ENCODE peak calls at places on chromosomes 7 and 10, in eight cellular contexts. B is stimulated activated CD4-positive, alpha-beta T cell treated with anti-CD3 and anti-CD28 coated beads, TNF-alpha, amount 100 ng/mL, for 4 hours; O is mesothelial cell of epicardium; Z is psoas muscle; X is T follicular helper cell; M is GM23248; V is left ventricle myocardium inferior; S is mesendoderm. C is an unnamed sample.
A peak's percentile ranks its signal among the peaks of the same experiment; 100 is the strongest.

GRCh38 chr7:33200282-33200681 is 70.9 kb downstream of the BBS9 start:
- DNase-seq in V (no peak), M (no peak), Z (no peak), B (no peak), O (no peak), S (no peak), X (no peak), C (no peak)

GRCh38 chr10:104253106-104253505 is 1.6 kb upstream of the GSTO1 start:
- DNase-seq in M (no peak), V (no peak), S (peak; percentile 97), O (no peak), Z (no peak), B (no peak), X (no peak), C (no peak)

GRCh38 chr10:34580214-34580613 is 234.9 kb downstream of the PARD3 start:
- DNase-seq in V (no peak), B (no peak), O (no peak), S (no peak), Z (no peak), X (no peak), M (no peak), C (no peak)

GRCh38 chr7:50422858-50423257 is 27.3 kb downstream of the FIGNL1 start:
- DNase-seq in X (no peak), S (no peak), M (no peak), B (no peak), Z (no peak), O (no peak), V (no peak), C (no peak)

GRCh38 chr10:14383266-14383665 is 52.5 kb upstream of the FRMD4A start:
- DNase-seq in X (no peak), V (no peak), B (no peak), S (peak; percentile 21), M (peak; percentile 25), O (no peak), Z (no peak), C (no peak)

GRCh38 chr10:79079074-79079397 is 10.3 kb downstream of the ZMIZ1 start:
- DNase-seq in X (no peak), M (no peak), B (no peak), V (no peak), O (no peak), S (no peak), Z (no peak), C (no peak)

GRCh38 chr7:27124979-27125689 is 5.4 kb downstream of the HOXA4 start:
- DNase-seq in M (no peak), S (no peak), O (no peak), Z (no peak), X (no peak), V (no peak), B (no peak), C (no peak)

GRCh38 chr10:73597346-73597745 is 6.2 kb upstream of the USP54 start:
- DNase-seq in M (peak; percentile 44), S (no peak), V (no peak), O (no peak), Z (no peak), X (no peak), B (no peak), C (no peak)

GRCh38 chr7:1558841-1559625 is 3.0 kb upstream of the TMEM184A start:
- DNase-seq in B (no peak), O (no peak), Z (peak; percentile 50), M (no peak), V (no peak), X (no peak), S (no peak), C (no peak)

GRCh38 chr10:3107426-3107961 is 40.1 kb downstream of the PFKP start:
- DNase-seq in B (no peak), X (no peak), Z (peak; percentile 95), V (peak; percentile 81), S (no peak), O (no peak), M (peak; percentile 94), C (no peak)

GRCh38 chr7:38660427-38661099 is 29.4 kb upstream of the AMPH start:
- DNase-seq in V (no peak), M (peak; percentile 81), B (no peak), O (no peak), S (peak; percentile 81), Z (no peak), X (no peak), C (no peak)

GRCh38 chr7:13148548-13148947 is 461.1 kb downstream of the ARL4A start:
- DNase-seq in B (no peak), Z (no peak), S (no peak), O (no peak), X (no peak), M (no peak), V (no peak), C (no peak)

GRCh38 chr7:91306266-91306665 is 42.0 kb downstream of the FZD1 start:
- DNase-seq in O (no peak), V (no peak), X (no peak), M (no peak), B (no peak), S (no peak), Z (no peak), C (no peak)

GRCh38 chr10:77049896-77050295 is 587.7 kb downstream of the KCNMA1 start:
- DNase-seq in Z (no peak), M (peak; percentile 41), X (no peak), O (no peak), S (peak; percentile 73), B (no peak), V (no peak), C (no peak)

GRCh38 chr10:59793924-59794323 is 40.7 kb upstream of the MRLN start:
- DNase-seq in X (no peak), M (no peak), B (no peak), V (no peak), Z (no peak), S (no peak), O (no peak), C (no peak)

GRCh38 chr7:16396766-16397496 is 24.4 kb downstream of the CRPPA start:
- DNase-seq in M (peak; percentile 13), Z (no peak), V (no peak), B (no peak), O (no peak), X (no peak), S (no peak), C (no peak)

GRCh38 chr7:134723904-134724303 is 55.5 kb upstream of the CALD1 start:
- DNase-seq in V (no peak), X (no peak), M (no peak), Z (no peak), S (no peak), B (no peak), O (no peak), C (no peak)

GRCh38 chr10:20948723-20949327 is 51.7 kb upstream of the NEBL start:
- DNase-seq in O (no peak), Z (no peak), M (no peak), V (no peak), S (no peak), B (no peak), X (no peak), C (no peak)

GRCh38 chr7:150766334-150766709 is 29.1 kb downstream of the GIMAP5 start:
- DNase-seq in X (no peak), M (no peak), V (no peak), O (no peak), Z (no peak), B (no peak), S (no peak), C (no peak)

GRCh38 chr10:104350146-104350635 is 3.4 kb upstream of the CFAP58 start:
- DNase-seq in O (no peak), V (no peak), S (peak; percentile 86), Z (no peak), X (no peak), M (peak; percentile 86), B (no peak), C (no peak)

GRCh38 chr7:50690541-50691011 is 92.1 kb downstream of the GRB10 start:
- DNase-seq in O (no peak), B (no peak), M (no peak), S (no peak), X (no peak), V (no peak), Z (no peak), C (no peak)

GRCh38 chr7:20331231-20331880 is 656 bp downstream of the ITGB8 start:
- DNase-seq in M (peak; percentile 64), S (peak; percentile 71), B (no peak), X (no peak), V (peak; percentile 30), Z (peak; percentile 57), O (peak; percentile 48), C (peak; percentile 50)

GRCh38 chr10:122513053-122513452 is 47.5 kb upstream of the DMBT1 start:
- DNase-seq in B (no peak), M (no peak), O (no peak), X (no peak), V (no peak), Z (no peak), S (no peak), C (no peak)

GRCh38 chr10:34186740-34187139 is 628.4 kb downstream of the PARD3 start:
- DNase-seq in V (no peak), B (no peak), Z (no peak), M (no peak), S (peak; percentile 89), O (no peak), X (no peak), C (no peak)

GRCh38 chr7:25469669-25470068 is 241.4 kb upstream of the NPVF start:
- DNase-seq in Z (no peak), V (no peak), M (no peak), S (no peak), O (no peak), X (no peak), B (no peak), C (no peak)

GRCh38 chr10:126324826-126325225 is 63.5 kb downstream of the ADAM12 start:
- DNase-seq in X (no peak), O (no peak), S (no peak), Z (no peak), B (no peak), V (no peak), M (no peak), C (no peak)

GRCh38 chr7:101308245-101309085 is 13.1 kb downstream of the IFT22 start:
- DNase-seq in V (no peak), B (peak; percentile 8), Z (peak; percentile 63), S (peak; percentile 93), X (no peak), M (peak; percentile 44), O (peak; percentile 43), C (peak; percentile 68)

GRCh38 chr7:106376026-106376799 is 91.4 kb upstream of the NAMPT start:
- DNase-seq in X (no peak), B (no peak), V (no peak), O (no peak), Z (no peak), S (no peak), M (no peak), C (no peak)

GRCh38 chr7:98557538-98558031 is 59.5 kb upstream of the NPTX2 start:
- DNase-seq in X (no peak), O (no peak), B (no peak), Z (no peak), S (peak; percentile 14), M (no peak), V (no peak), C (no peak)

GRCh38 chr10:79155301-79156081 is 86.7 kb downstream of the ZMIZ1 start:
- DNase-seq in O (no peak), X (no peak), B (no peak), M (peak; percentile 78), S (peak; percentile 56), V (peak; percentile 47), Z (peak; percentile 73), C (no peak)

GRCh38 chr10:63738410-63738809 is 217.2 kb downstream of the REEP3 start:
- DNase-seq in X (no peak), S (peak; percentile 79), M (peak; percentile 79), V (no peak), Z (no peak), B (no peak), O (no peak), C (no peak)

GRCh38 chr7:44787762-44788161 is 8.7 kb upstream of the PPIA start:
- DNase-seq in S (no peak), M (no peak), O (no peak), B (no peak), X (no peak), Z (no peak), V (no peak), C (no peak)

GRCh38 chr7:29311314-29311713 is 116.7 kb downstream of the CHN2 start:
- DNase-seq in X (no peak), M (no peak), B (no peak), O (no peak), V (no peak), S (no peak), Z (no peak), C (no peak)

GRCh38 chr7:107152011-107152410 is 16.8 kb upstream of the HBP1 start:
- DNase-seq in M (peak; percentile 81), B (no peak), Z (no peak), V (no peak), X (no peak), S (no peak), O (no peak), C (no peak)